ENCODE peak calls at places on chromosomes 1 and 21, in six cellular contexts. P is small intestine; Q is GM23338; M is NCI-H1694 treated with DMSO at 0.1 percent for 48 hours; E is activated CD4-positive, alpha-beta T cell treated with anti-CD3 and anti-CD28 coated beads, Interleukin-2, amount 50 U/mL, for 48 hours; D is kidney glomerular epithelial cell. N is an unnamed sample.

GRCh38 chr1:111736548-111737215 is 2.5 kb downstream of the INKA2 start:
- DNase-seq in P (no peak), Q (no peak), D (no peak), E (no peak), M (peak; percentile 86), N (peak; percentile 72)

GRCh38 chr1:41660570-41661427 is 176.3 kb upstream of the EDN2 start:
- DNase-seq in Q (no peak), M (no peak), P (no peak), D (no peak), E (no peak), N (no peak)

GRCh38 chr1:183000161-183000560 is 23.1 kb upstream of the LAMC1 start:
- DNase-seq in E (no peak), Q (no peak), M (no peak), P (no peak), D (no peak), N (no peak)

GRCh38 chr1:243447342-243447741 is 191.5 kb downstream of the SDCCAG8 start:
- DNase-seq in D (no peak), P (peak; percentile 4), M (no peak), E (no peak), Q (no peak), N (peak; percentile 62)

GRCh38 chr1:27574871-27575831 is 28.8 kb downstream of the AHDC1 start:
- DNase-seq in Q (peak; percentile 92), P (peak; percentile 42), M (no peak), D (no peak), E (no peak), N (peak; percentile 90)

GRCh38 chr1:27605796-27606707 is 2.1 kb upstream of the AHDC1 start:
- DNase-seq in M (peak; percentile 34), Q (peak; percentile 89), E (peak; percentile 71), D (peak; percentile 52), P (peak; percentile 46), N (peak; percentile 73)

GRCh38 chr21:37338671-37339526 is 27.7 kb upstream of the DYRK1A start:
- DNase-seq in Q (no peak), E (no peak), P (peak; percentile 13), M (no peak), D (peak; percentile 90), N (peak; percentile 96)

GRCh38 chr1:173798078-173798477 is 26.4 kb upstream of the DARS2 start:
- DNase-seq in Q (no peak), M (no peak), P (no peak), E (no peak), D (no peak), N (no peak)

GRCh38 chr21:26123012-26123411 is 47.6 kb downstream of the APP start:
- DNase-seq in E (no peak), P (no peak), D (no peak), Q (no peak), M (no peak), N (no peak)

GRCh38 chr1:201059401-201059800 is 35.9 kb upstream of the KIF21B start:
- DNase-seq in Q (peak; percentile 51), M (no peak), D (no peak), P (no peak), E (no peak), N (no peak)

GRCh38 chr1:38045431-38046332 is 911 bp downstream of the POU3F1 start:
- DNase-seq in D (peak; percentile 1), M (no peak), Q (peak; percentile 70), E (peak; percentile 29), P (no peak), N (peak; percentile 20)

GRCh38 chr1:219317762-219318353 is 144.2 kb downstream of the LYPLAL1 start:
- DNase-seq in E (no peak), Q (peak; percentile 71), P (peak; percentile 6), M (no peak), D (no peak), N (peak; percentile 53)

GRCh38 chr1:243580072-243580471 is 270.0 kb downstream of the AKT3 start:
- DNase-seq in P (no peak), D (no peak), E (no peak), Q (no peak), M (no peak), N (peak; percentile 88)

GRCh38 chr1:159098596-159098995 is 22.0 kb upstream of the AIM2 start:
- DNase-seq in P (no peak), Q (no peak), M (no peak), E (no peak), D (no peak), N (no peak)

GRCh38 chr1:225509770-225510169 is 81.9 kb upstream of the LBR start:
- DNase-seq in M (no peak), Q (no peak), P (no peak), D (no peak), E (no peak), N (no peak)

N was measured in cardiac muscle cell.